ENCODE peak calls at places on chromosomes 7 and 10, in seven cellular contexts. E, R, M, I, O, T and P are unnamed samples.

GRCh38 chr10:20963056-20963455 is 65.9 kb upstream of the NEBL start:
- DNase-seq in E (no peak), R (no peak), M (no peak), I (no peak), O (no peak), T (no peak), P (no peak)

GRCh38 chr7:50633414-50633710 is 68.2 kb upstream of the DDC start:
- DNase-seq in E (no peak), R (no peak), M (no peak), I (no peak), O (no peak), T (no peak), P (peak; percentile 52)

GRCh38 chr7:129055861-129056464 is 1.1 kb upstream of the TNPO3 start:
- DNase-seq in E (no peak), R (no peak), M (no peak), I (no peak), O (no peak), T (no peak), P (no peak)

GRCh38 chr10:86301971-86302370 is 64.6 kb downstream of the GRID1 start:
- DNase-seq in E (no peak), R (no peak), M (no peak), I (no peak), O (no peak), T (no peak), P (no peak)

GRCh38 chr10:67808706-67809105 is 29.3 kb downstream of the DNAJC12 start:
- DNase-seq in E (no peak), R (no peak), M (no peak), I (no peak), O (no peak), T (no peak), P (no peak)

GRCh38 chr10:17430647-17431355 is 23.6 kb downstream of the ST8SIA6 start:
- DNase-seq in E (peak; percentile 60), R (peak; percentile 77), M (peak; percentile 70), I (peak; percentile 72), O (peak; percentile 57), T (peak; percentile 75), P (peak; percentile 87)

GRCh38 chr7:45595809-45596664 is 21.9 kb downstream of the ADCY1 start:
- DNase-seq in E (no peak), R (no peak), M (no peak), I (no peak), O (no peak), T (no peak), P (no peak)

GRCh38 chr7:22208806-22209205 is 148.1 kb downstream of the RAPGEF5 start:
- DNase-seq in E (no peak), R (no peak), M (no peak), I (no peak), O (no peak), T (no peak), P (no peak)

GRCh38 chr7:135320277-135320676 is 86.6 kb downstream of the STRA8 start:
- DNase-seq in E (peak; percentile 79), R (no peak), M (no peak), I (no peak), O (peak; percentile 27), T (no peak), P (peak; percentile 49)

GRCh38 chr7:31695856-31696255 is 8.8 kb downstream of the PPP1R17 start:
- DNase-seq in E (no peak), R (no peak), M (no peak), I (no peak), O (no peak), T (no peak), P (no peak)

GRCh38 chr10:124039432-124040086 is 53.8 kb downstream of the CHST15 start:
- DNase-seq in E (no peak), R (no peak), M (no peak), I (no peak), O (no peak), T (no peak), P (no peak)

GRCh38 chr7:92856436-92856835 is 20.1 kb upstream of the CDK6 start:
- DNase-seq in E (no peak), R (no peak), M (no peak), I (no peak), O (no peak), T (no peak), P (no peak)

GRCh38 chr10:86329093-86329710 is 37.4 kb downstream of the GRID1 start:
- DNase-seq in E (peak; percentile 28), R (no peak), M (no peak), I (no peak), O (no peak), T (no peak), P (no peak)

GRCh38 chr10:78604721-78605120 is 464.0 kb upstream of the ZMIZ1 start:
- DNase-seq in E (no peak), R (no peak), M (no peak), I (no peak), O (no peak), T (no peak), P (no peak)

GRCh38 chr7:140074780-140075179 is 12.0 kb upstream of the PARP12 start:
- DNase-seq in E (no peak), R (no peak), M (no peak), I (no peak), O (no peak), T (no peak), P (peak; percentile 23)

GRCh38 chr10:95513941-95514392 is 47.2 kb downstream of the SORBS1 start:
- DNase-seq in E (no peak), R (no peak), M (no peak), I (no peak), O (no peak), T (no peak), P (peak; percentile 43)

GRCh38 chr10:14670551-14671240 is 104.0 kb downstream of the FAM107B start:
- DNase-seq in E (no peak), R (no peak), M (no peak), I (no peak), O (peak; percentile 54), T (no peak), P (no peak)

GRCh38 chr7:115117748-115118147 is 195.9 kb downstream of the MDFIC start:
- DNase-seq in E (no peak), R (no peak), M (no peak), I (no peak), O (no peak), T (no peak), P (no peak)

GRCh38 chr7:141393056-141393455 is 158.2 kb upstream of the AGK start:
- DNase-seq in E (no peak), R (no peak), M (no peak), I (no peak), O (no peak), T (no peak), P (no peak)

GRCh38 chr7:143284591-143285453 is at the start of gene TMEM139:
- DNase-seq in E (peak; percentile 78), R (no peak), M (peak; percentile 51), I (no peak), O (no peak), T (no peak), P (no peak)

GRCh38 chr10:92847185-92847864 is 995 bp upstream of the EXOC6 start:
- DNase-seq in E (no peak), R (no peak), M (no peak), I (no peak), O (no peak), T (no peak), P (no peak)

GRCh38 chr10:131790021-131790420 is 110.8 kb upstream of the PPP2R2D start:
- DNase-seq in E (no peak), R (no peak), M (no peak), I (no peak), O (no peak), T (no peak), P (no peak)

GRCh38 chr10:72276013-72276387 is 2.3 kb downstream of the DDIT4 start:
- DNase-seq in E (peak; percentile 90), R (no peak), M (no peak), I (no peak), O (no peak), T (no peak), P (peak; percentile 66)

GRCh38 chr7:108347616-108348015 is 108.6 kb downstream of the NRCAM start:
- DNase-seq in E (no peak), R (peak; percentile 58), M (peak; percentile 89), I (no peak), O (no peak), T (no peak), P (peak; percentile 79)

DNA sequence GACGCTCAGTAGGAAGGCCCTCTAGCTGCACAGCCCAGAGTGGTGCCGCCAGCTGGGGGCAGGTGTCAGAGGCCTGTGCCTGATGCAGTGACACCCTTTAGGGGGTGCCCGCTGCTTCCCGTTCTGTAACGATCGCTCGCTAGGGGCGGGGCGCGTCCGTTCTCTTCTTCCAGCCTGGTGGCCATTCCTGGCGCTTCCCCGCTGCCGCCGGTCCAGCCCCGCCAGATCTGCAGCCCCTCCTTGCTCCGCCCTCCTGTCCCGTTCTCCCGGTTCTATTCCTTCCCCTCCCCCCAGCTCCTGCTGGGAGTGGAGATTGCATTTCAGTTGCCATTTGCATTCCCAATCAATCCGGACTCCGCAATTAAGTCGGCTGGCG is 39.2 kb downstream of the AGAP3 start:
- DNase-seq in E (no peak), R (peak; percentile 47), M (peak; percentile 93), I (no peak), O (no peak), T (peak; percentile 51), P (peak; percentile 38)
- TF ChIP-seq CTCF in E (no peak), R (no peak), M (peak; percentile 45), I (no peak), O (peak; percentile 11), T (peak; percentile 39), P (peak; percentile 15)

GRCh38 chr10:62681211-62681940 is 123.1 kb upstream of the ADO start:
- DNase-seq in E (no peak), R (no peak), M (peak; percentile 42), I (peak; percentile 57), O (no peak), T (no peak), P (peak; percentile 42)
- TF ChIP-seq CTCF in E (no peak), R (no peak), M (peak; percentile 22), I (no peak), O (no peak), T (peak; percentile 42), P (no peak)

DNA sequence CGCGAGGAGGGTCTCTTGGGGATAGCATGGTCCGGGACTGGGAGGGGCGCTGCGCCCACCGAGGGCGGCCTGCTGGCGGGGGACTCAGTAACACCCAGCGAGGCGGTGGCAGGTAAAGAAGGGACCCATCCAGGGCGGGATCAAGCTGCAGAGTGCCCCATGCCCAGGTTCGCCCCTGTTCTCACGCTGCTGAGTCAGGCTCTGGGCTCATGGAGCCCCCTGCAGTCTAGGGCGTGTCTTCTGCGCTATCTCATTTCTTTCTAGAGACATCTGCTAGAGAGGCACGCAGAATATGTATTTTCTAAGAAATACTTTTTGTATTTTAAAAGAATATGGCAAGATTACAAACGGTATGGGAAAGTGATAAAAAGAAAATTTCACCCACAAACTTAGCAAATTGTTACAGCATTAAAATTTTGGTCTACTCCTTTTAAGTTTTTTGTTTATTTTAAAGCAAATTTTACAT is 933 bp downstream of the EPDR1 start:
- DNase-seq in E (no peak), R (peak; percentile 31), M (peak; percentile 68), I (no peak), O (no peak), T (no peak), P (peak; percentile 48)
- TF ChIP-seq CTCF in E (no peak), R (no peak), M (peak; percentile 26), I (no peak), O (peak; percentile 22), T (peak; percentile 22), P (peak; percentile 17)

DNA sequence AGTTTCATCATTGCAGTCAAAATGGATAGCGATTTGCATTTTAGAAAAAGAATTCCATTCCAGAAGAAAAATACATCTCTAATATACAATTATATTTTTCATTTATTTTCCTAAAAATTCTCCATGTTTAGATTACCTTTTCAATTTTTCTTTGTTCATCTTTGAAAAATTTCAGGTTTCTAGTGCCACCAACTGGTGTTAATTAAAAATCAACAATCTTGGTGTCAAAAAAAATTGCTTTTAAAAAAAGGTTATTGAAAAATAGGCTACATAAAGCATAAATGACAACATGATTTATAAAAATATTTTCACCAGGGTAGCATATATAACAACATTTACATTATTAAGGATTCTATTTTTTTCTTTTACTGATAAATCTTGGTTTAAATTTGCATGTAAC is 53.0 kb downstream of the CCDC186 start:
- DNase-seq in E (no peak), R (no peak), M (no peak), I (no peak), O (no peak), T (no peak), P (no peak)
- TF ChIP-seq CTCF in E (no peak), R (no peak), M (peak; percentile 3), I (peak; percentile 12), O (no peak), T (peak; percentile 30), P (no peak)